ENCODE peak calls at places on chromosomes 2 and 18, in six cellular contexts. J is OCI-LY7; N is transverse colon; Q is heart left ventricle; P is Panc1; T is effector memory CD4-positive, alpha-beta T cell. L is an unnamed sample. For H3K4me1, the result is how much of the 10 kb centered on the place peaks cover.

GRCh38 chr2:188734688-188735087 is 239.5 kb upstream of the COL3A1 start:
- DNase-seq in J (no peak), N (no peak), Q (no peak), P (no peak), T (no peak), L (no peak)

GRCh38 chr18:48821251-48821590 is 129.5 kb downstream of the SMAD7 start:
- DNase-seq in J (no peak), N (peak), Q (peak), P (no peak), T (no peak), L (no peak)

GRCh38 chr2:86211033-86211795 is 12.0 kb downstream of the MRPL35 start:
- DNase-seq in J (no peak), N (no peak), Q (no peak), P (no peak), T (no peak), L (no peak)

GRCh38 chr2:23578964-23579671 is 194.1 kb downstream of the KLHL29 start:
- DNase-seq in J (no peak), N (no peak), Q (no peak), P (no peak), T (no peak), L (no peak)

GRCh38 chr2:1748176-1748740 is 3.9 kb upstream of the PXDN start:
- DNase-seq in J (no peak), N (no peak), Q (no peak), P (no peak), T (no peak), L (no peak)

GRCh38 chr2:101847661-101848339 is 144.0 kb upstream of the IL1R2 start:
- DNase-seq in J (no peak), N (no peak), Q (no peak), P (no peak), T (no peak), L (no peak)

GRCh38 chr18:24518596-24518995 is 58.2 kb downstream of the HRH4 start:
- DNase-seq in J (no peak), N (no peak), Q (no peak), P (no peak), T (no peak), L (no peak)

GRCh38 chr2:217994776-217995274 is 8.0 kb downstream of the TNS1 start:
- DNase-seq in J (no peak), N (no peak), Q (no peak), P (no peak), T (no peak), L (no peak)

GRCh38 chr2:205376071-205376470 is 306.2 kb upstream of the NRP2 start:
- DNase-seq in J (no peak), N (no peak), Q (no peak), P (no peak), T (no peak), L (no peak)

GRCh38 chr2:10326151-10326616 is 23.5 kb downstream of the HPCAL1 start:
- DNase-seq in J (no peak), N (no peak), Q (no peak), P (no peak), T (no peak), L (no peak)

GRCh38 chr2:160911258-160911657 is 249.0 kb upstream of the TANK start:
- DNase-seq in J (no peak), N (no peak), Q (no peak), P (no peak), T (no peak), L (no peak)

GRCh38 chr2:207245526-207245925 is 79.8 kb upstream of the KLF7 start:
- DNase-seq in J (no peak), N (no peak), Q (no peak), P (no peak), T (no peak), L (no peak)

GRCh38 chr2:224586127-224586702 is 1.1 kb upstream of the CUL3 start:
- DNase-seq in J (peak), N (no peak), Q (no peak), P (no peak), T (no peak), L (no peak)

GRCh38 chr2:39024833-39025232 is 96.0 kb downstream of the SOS1 start:
- DNase-seq in J (no peak), N (no peak), Q (no peak), P (no peak), T (no peak), L (no peak)

GRCh38 chr18:2302628-2303516 is 268.4 kb downstream of the METTL4 start:
- DNase-seq in J (no peak), N (no peak), Q (no peak), P (peak), T (no peak), L (no peak)

GRCh38 chr2:70947556-70948184 is 12.0 kb downstream of the ATP6V1B1 start:
- DNase-seq in J (no peak), N (no peak), Q (no peak), P (no peak), T (no peak), L (no peak)

GRCh38 chr2:162828545-162828944 is 10.0 kb downstream of the KCNH7 start:
- DNase-seq in J (no peak), N (no peak), Q (no peak), P (no peak), T (no peak), L (no peak)

GRCh38 chr2:56117764-56118163 is 66.0 kb upstream of the CCDC85A start:
- DNase-seq in J (no peak), N (no peak), Q (no peak), P (no peak), T (no peak), L (no peak)

GRCh38 chr2:45256867-45257641 is 247.8 kb upstream of the SIX2 start:
- DNase-seq in J (no peak), N (no peak), Q (no peak), P (no peak), T (no peak), L (no peak)

GRCh38 chr2:154130821-154131220 is 259.1 kb downstream of the GALNT13 start:
- DNase-seq in J (no peak), N (no peak), Q (no peak), P (no peak), T (no peak), L (no peak)

GRCh38 chr2:98556634-98557033 is 51.7 kb downstream of the COA5 start:
- DNase-seq in J (peak), N (no peak), Q (no peak), P (no peak), T (no peak), L (no peak)

GRCh38 chr2:79776461-79777146 is 263.8 kb downstream of the CTNNA2 start:
- DNase-seq in J (no peak), N (no peak), Q (no peak), P (no peak), T (no peak), L (no peak)

GRCh38 chr2:10514287-10514686 is 66.2 kb upstream of the ODC1 start:
- DNase-seq in J (no peak), N (no peak), Q (no peak), P (no peak), T (no peak), L (no peak)

GRCh38 chr2:224287533-224287932 is 114.4 kb downstream of the FAM124B start:
- DNase-seq in J (no peak), N (no peak), Q (no peak), P (no peak), T (no peak), L (no peak)

GRCh38 chr2:30267576-30267975 is 36.2 kb downstream of the LBH start:
- DNase-seq in J (no peak), N (no peak), Q (no peak), P (no peak), T (no peak), L (no peak)

GRCh38 chr2:218323526-218324472 is 31.5 kb upstream of the TMBIM1 start:
- DNase-seq in J (no peak), N (peak), Q (no peak), P (no peak), T (no peak), L (no peak)

GRCh38 chr2:220157312-220157711 is 529.9 kb downstream of the SLC4A3 start:
- DNase-seq in J (no peak), N (no peak), Q (no peak), P (no peak), T (no peak), L (no peak)

GRCh38 chr2:184654945-184655344 is 56.6 kb downstream of the ZNF804A start:
- DNase-seq in J (no peak), N (no peak), Q (no peak), P (no peak), T (no peak), L (no peak)

GRCh38 chr2:173165443-173166234 is 90.0 kb downstream of the MAP3K20 start:
- DNase-seq in J (no peak), N (no peak), Q (no peak), P (no peak), T (no peak), L (no peak)

GRCh38 chr2:85913854-85914524 is 25.2 kb upstream of the ST3GAL5 start:
- DNase-seq in J (no peak), N (no peak), Q (no peak), P (no peak), T (no peak), L (no peak)

GRCh38 chr18:11577271-11578112 is 31.9 kb upstream of the SLC35G4 start:
- DNase-seq in J (no peak), N (no peak), Q (no peak), P (no peak), T (no peak), L (no peak)

GRCh38 chr2:136131484-136131960 is 13.6 kb upstream of the CXCR4 start:
- DNase-seq in J (peak), N (no peak), Q (no peak), P (no peak), T (peak), L (no peak)

GRCh38 chr2:170873035-170873692 is 55.9 kb upstream of the GORASP2 start:
- DNase-seq in J (peak), N (peak), Q (peak), P (peak), T (peak), L (peak)

GRCh38 chr2:109527846-109528705 is 85.7 kb downstream of the SEPTIN10 start:
- DNase-seq in J (no peak), N (no peak), Q (peak), P (no peak), T (no peak), L (no peak)

GRCh38 chr2:223545830-223546229 is 56.3 kb downstream of the SCG2 start:
- DNase-seq in J (no peak), N (no peak), Q (no peak), P (no peak), T (no peak), L (no peak)

GRCh38 chr2:95347681-95348608 is 50.8 kb downstream of the KCNIP3 start:
- DNase-seq in J (no peak), N (no peak), Q (peak), P (no peak), T (no peak), L (no peak)

GRCh38 chr2:165874445-165875039 is 79.0 kb downstream of the TTC21B start:
- DNase-seq in J (peak), N (no peak), Q (no peak), P (no peak), T (no peak), L (no peak)

GRCh38 chr2:129262934-129263333 is 716.5 kb upstream of the RAB6C start:
- DNase-seq in J (no peak), N (no peak), Q (no peak), P (no peak), T (no peak), L (no peak)

DNA sequence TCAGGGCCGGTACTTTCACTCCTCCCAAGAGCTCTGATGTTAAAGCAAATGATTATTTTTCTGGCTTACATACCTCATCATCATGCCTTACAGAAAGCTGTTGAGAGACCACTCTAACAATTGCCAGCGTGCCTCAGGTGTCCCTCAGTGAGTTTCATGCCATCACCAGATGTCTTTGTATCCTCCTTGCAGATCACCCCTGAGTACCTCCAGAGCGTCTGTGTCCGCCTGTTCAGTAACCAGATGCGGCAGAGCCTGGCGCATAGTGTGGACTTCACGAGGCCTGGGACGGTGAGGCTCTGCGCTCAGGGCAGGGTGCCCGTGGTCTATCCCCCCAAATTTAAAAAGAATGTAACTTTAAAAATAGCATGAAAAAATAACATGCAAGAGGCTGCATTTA is 41.3 kb downstream of the ARMC9 start:
- DNase-seq in J (no peak), N (no peak), Q (no peak), P (no peak), T (no peak), L (no peak)
- H3K4me1 ChIP-seq in J (under half), N (under half), Q (under half), P (under half), T (under half), L (under half)

GRCh38 chr2:25308599-25308998 is 33.1 kb downstream of the DNMT3A start:
- DNase-seq in J (no peak), N (no peak), Q (no peak), P (no peak), T (no peak), L (no peak)
- H3K4me1 ChIP-seq in J (under half), N (under half), Q (half or more), P (under half), T (under half), L (half or more)

DNA sequence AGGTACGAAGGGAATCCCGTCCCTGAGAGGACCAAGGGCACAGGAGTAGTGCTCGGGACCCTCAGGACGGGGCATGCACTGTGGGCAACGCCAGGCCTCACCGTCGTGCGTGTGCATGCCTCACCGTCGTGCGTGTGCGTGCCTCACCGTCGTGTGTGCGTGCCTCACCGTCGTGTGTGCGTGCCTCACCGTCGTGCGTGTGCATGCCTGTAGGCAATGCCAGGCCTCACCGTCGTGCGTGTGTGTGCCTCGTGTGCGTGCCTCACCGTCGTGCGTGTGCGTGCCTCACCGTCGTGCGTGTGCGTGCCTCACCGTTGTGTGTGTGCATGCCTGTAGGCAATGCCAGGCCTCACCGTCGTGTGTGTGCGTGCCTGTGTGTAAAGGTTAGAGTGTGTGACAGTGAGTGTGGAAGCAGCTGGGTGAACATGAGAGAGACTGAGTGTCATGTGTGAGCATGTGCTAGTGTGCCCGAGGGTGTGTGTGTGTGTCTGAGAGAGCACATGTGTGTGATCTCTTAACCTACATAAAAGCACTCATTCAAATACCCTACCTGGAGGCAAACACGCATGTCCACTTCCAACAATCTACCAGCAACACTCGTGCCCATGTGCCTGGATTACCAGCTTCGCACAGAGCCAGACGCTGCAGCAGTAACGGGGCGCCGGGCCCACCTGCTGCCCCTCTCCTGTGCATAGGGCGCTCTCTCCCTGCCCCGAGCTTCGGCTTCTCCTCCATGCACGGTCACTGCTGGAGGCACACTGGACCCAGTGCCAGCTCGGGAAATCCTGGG is 36.3 kb downstream of the ZNF516 start:
- DNase-seq in J (no peak), N (no peak), Q (peak), P (no peak), T (no peak), L (no peak)
- H3K4me1 ChIP-seq in J (under half), N (under half), Q (under half), P (under half), T (under half), L (under half)

GRCh38 chr2:137968477-137969417 is 4.5 kb downstream of the HNMT start:
- DNase-seq in J (no peak), N (no peak), Q (no peak), P (no peak), T (no peak), L (no peak)
- H3K4me1 ChIP-seq in J (under half), N (under half), Q (under half), P (under half), T (under half), L (under half)

GRCh38 chr18:50582500-50582899 is 22.6 kb downstream of the MAPK4 start:
- DNase-seq in J (no peak), N (no peak), Q (peak), P (no peak), T (no peak), L (no peak)
- H3K4me1 ChIP-seq in J (under half), N (under half), Q (under half), P (under half), T (under half), L (under half)